ENCODE peak calls at places on chromosomes 6 and 20, in seven cellular contexts. X, G, L, P, R, N and S are unnamed samples.

GRCh38 chr6:4853782-4854511 is 77.7 kb downstream of the CDYL start:
- DNase-seq in N (no peak), L (peak; percentile 52), X (no peak), R (no peak), G (peak; percentile 45), P (no peak), S (no peak)

GRCh38 chr6:20254295-20254694 is 42.0 kb upstream of the MBOAT1 start:
- DNase-seq in L (no peak), G (no peak), R (no peak), N (no peak), P (no peak), X (no peak), S (no peak)

GRCh38 chr20:46622125-46622524 is 29.1 kb downstream of the SLC13A3 start:
- DNase-seq in L (no peak), R (no peak), P (no peak), X (no peak), N (no peak), G (no peak), S (no peak)

GRCh38 chr20:45339084-45339483 is 9.1 kb downstream of the SDC4 start:
- DNase-seq in X (no peak), N (no peak), L (peak; percentile 85), R (no peak), P (no peak), G (no peak), S (no peak)

GRCh38 chr6:13554929-13555333 is 19.5 kb upstream of the SIRT5 start:
- DNase-seq in G (no peak), N (no peak), R (no peak), L (no peak), P (no peak), X (no peak), S (peak; percentile 12)

GRCh38 chr6:43716099-43716498 is 28.5 kb upstream of the MRPS18A start:
- DNase-seq in P (no peak), N (no peak), R (no peak), L (no peak), G (no peak), X (no peak), S (no peak)

GRCh38 chr6:150857062-150857905 is 8.2 kb upstream of the MTHFD1L start:
- DNase-seq in P (no peak), R (no peak), N (peak; percentile 96), G (no peak), L (peak; percentile 89), X (peak; percentile 99), S (peak; percentile 94)

GRCh38 chr6:14499804-14500203 is 382.2 kb downstream of the CD83 start:
- DNase-seq in R (no peak), G (no peak), N (peak; percentile 82), X (peak; percentile 91), L (peak; percentile 59), P (no peak), S (peak; percentile 94)

GRCh38 chr20:64160536-64161495 is 3.4 kb upstream of the MYT1 start:
- DNase-seq in N (no peak), P (no peak), G (no peak), L (no peak), X (no peak), R (no peak), S (no peak)

GRCh38 chr6:37021356-37022129 is 16.1 kb downstream of the FGD2 start:
- DNase-seq in X (no peak), G (peak; percentile 30), P (peak; percentile 46), N (no peak), L (peak; percentile 67), R (peak; percentile 83), S (peak; percentile 33)

GRCh38 chr6:56540950-56541600 is 101.6 kb downstream of the DST start:
- DNase-seq in R (no peak), P (no peak), X (no peak), N (no peak), L (no peak), G (peak; percentile 24), S (no peak)

GRCh38 chr6:14676084-14676483 is 558.5 kb downstream of the CD83 start:
- DNase-seq in X (no peak), R (no peak), G (no peak), L (no peak), N (no peak), P (no peak), S (peak; percentile 72)

GRCh38 chr6:125169058-125169457 is 15.5 kb downstream of the TPD52L1 start:
- DNase-seq in G (no peak), X (no peak), R (no peak), L (no peak), N (no peak), P (peak; percentile 44), S (peak; percentile 28)

GRCh38 chr6:33993091-33993490 is 152.8 kb downstream of the GRM4 start:
- DNase-seq in P (no peak), X (no peak), N (no peak), G (no peak), L (no peak), R (no peak), S (no peak)

GRCh38 chr6:107409942-107410341 is 49.4 kb downstream of the PDSS2 start:
- DNase-seq in X (no peak), G (no peak), L (no peak), N (no peak), P (no peak), R (no peak), S (no peak)

GRCh38 chr6:168101201-168102092 is 22.4 kb upstream of the FRMD1 start:
- DNase-seq in L (no peak), R (no peak), G (no peak), X (no peak), N (no peak), P (no peak), S (no peak)

GRCh38 chr6:162706236-162706635 is 21.3 kb downstream of the PRKN start:
- DNase-seq in G (no peak), L (no peak), P (peak; percentile 89), N (no peak), R (no peak), X (no peak), S (peak; percentile 19)

GRCh38 chr6:15441215-15441868 is 195.5 kb downstream of the JARID2 start:
- DNase-seq in G (peak; percentile 58), N (peak; percentile 54), X (peak; percentile 41), R (peak; percentile 37), L (peak; percentile 50), P (peak; percentile 59), S (peak; percentile 88)

DNA sequence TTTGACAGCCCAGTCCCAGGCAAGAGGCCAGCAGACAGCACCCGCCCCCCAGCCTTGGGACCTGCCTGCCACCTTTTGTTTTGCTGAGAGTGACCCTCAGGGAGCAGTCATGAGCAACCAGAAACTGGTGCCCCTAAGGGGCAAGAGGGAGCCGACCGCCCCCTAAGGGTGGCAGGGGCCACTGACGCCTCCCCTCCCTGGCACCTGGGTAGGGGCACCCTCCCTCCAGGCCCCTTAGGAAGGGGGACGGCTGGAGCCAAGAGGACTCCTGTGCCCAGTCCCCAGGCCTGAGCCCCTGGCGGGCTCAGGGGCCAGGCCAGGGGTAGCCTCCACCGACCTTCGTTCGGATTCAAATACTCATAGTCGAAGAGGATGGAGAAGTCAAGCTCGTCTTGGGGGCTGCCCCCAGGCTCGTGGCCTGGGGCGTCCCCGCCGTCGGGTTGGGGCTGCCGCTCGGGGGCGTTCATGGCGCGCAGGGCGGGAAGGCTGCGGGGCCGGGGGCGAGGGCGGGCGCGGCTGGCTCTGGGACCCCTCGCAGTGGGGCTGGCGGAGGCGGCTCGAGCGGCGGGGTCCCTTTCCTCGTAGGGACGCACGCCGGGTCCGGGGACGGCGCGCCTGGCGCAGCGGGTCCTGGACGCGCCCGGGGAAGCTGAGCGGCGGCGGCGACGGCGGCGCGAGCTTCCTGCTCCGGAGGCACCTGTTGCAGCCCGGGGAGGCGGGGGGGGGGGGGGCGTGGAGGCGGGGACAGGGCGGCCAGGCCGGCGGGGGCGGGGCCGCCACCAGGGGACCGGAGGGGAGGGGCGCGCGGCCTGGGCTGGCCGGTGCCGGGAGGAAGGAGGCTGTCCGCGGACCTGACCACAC is at the start of gene NFATC2:
- DNase-seq in G (peak; percentile 69), X (no peak), N (no peak), P (peak; percentile 38), L (no peak), R (peak; percentile 48), S (no peak)
- H3K4me3 ChIP-seq in G (peak within 1 kb of the TSS; percentile 76), X (peak within 1 kb of the TSS; percentile 11), N (no peak within 1 kb of the TSS), P (peak within 1 kb of the TSS; percentile 51), L (no peak within 1 kb of the TSS), R (peak within 1 kb of the TSS; percentile 68), S (no peak within 1 kb of the TSS)

GRCh38 chr6:163960128-163960527 is 545.6 kb downstream of the QKI start:
- DNase-seq in N (no peak), L (no peak), X (no peak), P (no peak), R (no peak), G (no peak), S (no peak)
- H3K4me3 ChIP-seq in N (no peak overlapping the region), L (no peak overlapping the region), X (no peak overlapping the region), P (no peak overlapping the region), R (no peak overlapping the region), G (no peak overlapping the region), S (no peak overlapping the region)

GRCh38 chr6:128259036-128259734 is 261.2 kb downstream of the PTPRK start:
- DNase-seq in X (no peak), N (no peak), G (peak; percentile 32), L (no peak), R (peak; percentile 6), P (no peak), S (no peak)
- H3K4me3 ChIP-seq in X (no peak overlapping the region), N (no peak overlapping the region), G (peak overlapping the region; percentile 27), L (no peak overlapping the region), R (peak overlapping the region; percentile 30), P (no peak overlapping the region), S (no peak overlapping the region)

GRCh38 chr20:9508696-9509178 is 5.7 kb upstream of the LAMP5 start:
- DNase-seq in P (no peak), G (no peak), N (no peak), X (no peak), L (no peak), R (no peak), S (no peak)
- H3K4me3 ChIP-seq in P (no peak overlapping the region), G (peak overlapping the region; percentile 28), N (no peak overlapping the region), X (no peak overlapping the region), L (no peak overlapping the region), R (no peak overlapping the region), S (no peak overlapping the region)